ENCODE peak calls at places on chromosome 2, in six cellular contexts. O, A, F, V, T and E are unnamed samples.
A peak's percentile ranks its signal among the peaks of the same experiment; 100 is the strongest.

GRCh38 chr2:51710222-51710621 is 678.3 kb upstream of the NRXN1 start:
- DNase-seq in A (peak; percentile 42), T (no peak), O (no peak), F (no peak), V (peak; percentile 23), E (no peak)

GRCh38 chr2:105261061-105261460 is 19.5 kb downstream of the GPR45 start:
- DNase-seq in A (no peak), V (no peak), F (no peak), O (no peak), T (no peak), E (peak; percentile 92)

GRCh38 chr2:238644095-238645081 is 203.5 kb upstream of the TWIST2 start:
- DNase-seq in A (no peak), O (no peak), T (peak; percentile 65), V (no peak), F (no peak), E (peak; percentile 63)

GRCh38 chr2:190841707-190842505 is 38.7 kb upstream of the GLS start:
- DNase-seq in T (peak; percentile 56), F (no peak), O (no peak), A (no peak), V (no peak), E (no peak)

GRCh38 chr2:162385516-162385915 is 41.6 kb downstream of the GCA start:
- DNase-seq in T (no peak), A (no peak), V (no peak), O (no peak), F (no peak), E (no peak)

GRCh38 chr2:26979761-26980160 is 9.3 kb downstream of the MAPRE3 start:
- DNase-seq in V (no peak), T (no peak), O (no peak), A (no peak), F (no peak), E (no peak)

GRCh38 chr2:230714122-230714453 is 1.4 kb downstream of the CAB39 start:
- DNase-seq in O (no peak), T (no peak), F (no peak), V (peak; percentile 36), A (no peak), E (peak; percentile 66)

GRCh38 chr2:108542071-108542470 is 7.8 kb downstream of the LIMS1 start:
- DNase-seq in A (no peak), T (no peak), O (no peak), V (no peak), F (no peak), E (peak; percentile 41)

GRCh38 chr2:83196225-83196624 is 1262.9 kb downstream of the SUCLG1 start:
- DNase-seq in T (no peak), F (peak; percentile 16), A (no peak), V (no peak), O (no peak), E (peak; percentile 27)

GRCh38 chr2:25226827-25227226 is 58.4 kb upstream of the POMC start:
- DNase-seq in O (no peak), A (no peak), F (no peak), V (no peak), T (no peak), E (no peak)